ENCODE peak calls at places on chromosomes 4 and X, in ten cellular contexts. U is K562, Q is colonic mucosa, Z is HCT116, D is GM23248, S is IMR-90, B is astrocyte, N is mammary epithelial cell, G is mesendoderm, L is adipocyte. T is an unnamed sample.

GRCh38 chr4:65865489-65865888 is 195.2 kb upstream of the EPHA5 start:
- DNase-seq in Q (no peak), L (peak), D (peak), S (no peak), B (no peak), N (peak), G (peak), Z (no peak), U (no peak), T (no peak)

GRCh38 chr4:150384249-150384648 is 197.7 kb upstream of the MAB21L2 start:
- DNase-seq in N (no peak), U (no peak), L (no peak), Q (no peak), D (no peak), G (no peak), Z (no peak), S (no peak), B (no peak), T (no peak)

GRCh38 chr4:85994576-85994975 is 365.3 kb downstream of the MAPK10 start:
- DNase-seq in D (peak), N (no peak), S (no peak), U (no peak), Z (no peak), L (no peak), G (peak), Q (no peak), B (no peak), T (no peak)

GRCh38 chrX:137926090-137926489 is 360.2 kb downstream of the ZIC3 start:
- DNase-seq in G (peak), U (no peak), D (no peak), Q (no peak), B (no peak), L (no peak), N (no peak), Z (no peak), S (no peak), T (peak)

GRCh38 chrX:347351-348117 is 28.9 kb upstream of the GTPBP6 start:
- DNase-seq in L (no peak), Z (no peak), S (no peak), N (no peak), G (no peak), Q (no peak), B (no peak), D (no peak), U (no peak), T (no peak)

GRCh38 chr4:53100801-53101581 is 238.9 kb downstream of the RASL11B start:
- DNase-seq in G (peak), U (no peak), Q (no peak), Z (no peak), N (peak), S (peak), B (peak), L (peak), D (peak), T (no peak)

GRCh38 chr4:150889306-150889705 is 125.8 kb downstream of the LRBA start:
- DNase-seq in U (no peak), Z (no peak), G (no peak), N (no peak), L (no peak), D (no peak), Q (no peak), B (no peak), S (no peak), T (no peak)

GRCh38 chr4:1250921-1251772 is 2.2 kb upstream of the CTBP1 start:
- DNase-seq in Q (no peak), N (no peak), L (no peak), S (no peak), Z (no peak), U (no peak), B (no peak), G (no peak), D (no peak), T (no peak)

GRCh38 chr4:187235456-187236170 is 512.0 kb upstream of the FAT1 start:
- DNase-seq in N (no peak), Z (no peak), B (peak), Q (no peak), U (no peak), L (no peak), G (no peak), S (no peak), D (no peak), T (no peak)

GRCh38 chr4:156983366-156983765 is 11.8 kb upstream of the PDGFC start:
- DNase-seq in U (no peak), Q (no peak), D (peak), N (no peak), Z (no peak), G (no peak), S (peak), L (peak), B (peak), T (no peak)

GRCh38 chrX:50704360-50704759 is 109.6 kb downstream of the SHROOM4 start:
- DNase-seq in B (peak), N (no peak), L (no peak), G (no peak), Q (no peak), S (peak), D (peak), Z (no peak), U (no peak), T (no peak)

GRCh38 chr4:88791274-88791673 is 93.6 kb upstream of the NAP1L5 start:
- DNase-seq in G (peak), D (peak), Z (peak), U (no peak), B (peak), Q (no peak), L (peak), S (peak), N (peak), T (peak)

GRCh38 chrX:63350551-63350950 is 581 bp downstream of the SPIN4 start:
- DNase-seq in L (peak), D (peak), N (peak), B (peak), S (no peak), Z (no peak), G (peak), U (peak), Q (peak), T (peak)

GRCh38 chrX:33808636-33809035 is 323.5 kb downstream of the FAM47A start:
- DNase-seq in B (no peak), L (no peak), G (peak), D (no peak), Q (no peak), S (no peak), N (no peak), U (no peak), Z (no peak), T (no peak)

GRCh38 chr4:112284166-112284565 is 1.5 kb downstream of the TIFA start:
- DNase-seq in Z (no peak), L (peak), N (peak), U (peak), G (no peak), B (no peak), S (peak), D (peak), Q (no peak), T (peak)

GRCh38 chr4:111283066-111283677 is 660.3 kb upstream of the PITX2 start:
- DNase-seq in Z (peak), N (peak), D (peak), L (peak), U (peak), B (peak), Q (peak), S (peak), G (peak), T (peak)

GRCh38 chrX:151458824-151459223 is 61.8 kb downstream of the VMA21 start:
- DNase-seq in D (peak), S (peak), N (no peak), Z (no peak), Q (no peak), B (peak), L (no peak), G (peak), U (no peak), T (no peak)

GRCh38 chr4:140176735-140177134 is 22.8 kb upstream of the MAML3 start:
- DNase-seq in Q (no peak), D (peak), Z (no peak), L (no peak), N (peak), U (no peak), G (no peak), S (peak), B (peak), T (no peak)

GRCh38 chr4:16021804-16022560 is 59.0 kb upstream of the FGFBP2 start:
- DNase-seq in Z (no peak), L (no peak), B (no peak), D (no peak), G (no peak), N (no peak), S (no peak), Q (no peak), U (no peak), T (no peak)

GRCh38 chrX:149010899-149011224 is 494.2 kb downstream of the IDS start:
- DNase-seq in Z (no peak), D (no peak), G (no peak), U (no peak), N (no peak), L (no peak), S (no peak), Q (no peak), B (no peak), T (no peak)

GRCh38 chr4:36676139-36677050 is 395.0 kb downstream of the DTHD1 start:
- DNase-seq in Z (no peak), L (no peak), S (no peak), D (no peak), G (no peak), Q (no peak), N (no peak), U (no peak), B (no peak), T (no peak)

GRCh38 chrX:107579956-107580355 is 48.4 kb upstream of the PRPS1 start:
- DNase-seq in S (peak), U (no peak), N (peak), Q (no peak), G (no peak), D (peak), B (no peak), L (peak), Z (no peak), T (no peak)

GRCh38 chrX:53654378-53654777 is 32.1 kb downstream of the HUWE1 start:
- DNase-seq in L (peak), D (no peak), N (no peak), B (no peak), Z (no peak), G (no peak), Q (no peak), S (peak), U (no peak), T (no peak)

GRCh38 chr4:140943887-140944515 is 187.8 kb upstream of the TBC1D9 start:
- DNase-seq in S (peak), N (no peak), U (no peak), L (peak), G (no peak), D (peak), Z (no peak), B (peak), Q (no peak), T (no peak)

GRCh38 chrX:147846676-147847075 is 65.0 kb upstream of the FMR1 start:
- DNase-seq in Q (no peak), Z (no peak), S (no peak), B (no peak), U (no peak), G (no peak), L (no peak), N (no peak), D (no peak), T (no peak)

GRCh38 chr4:148845609-148846008 is 403.4 kb upstream of the NR3C2 start:
- DNase-seq in B (no peak), U (no peak), D (no peak), G (no peak), Q (no peak), S (no peak), Z (no peak), N (no peak), L (no peak), T (no peak)

GRCh38 chrX:29468911-29469494 is 746.4 kb upstream of the MAGEB2 start:
- DNase-seq in L (no peak), S (no peak), U (no peak), B (peak), Q (no peak), Z (no peak), G (no peak), N (no peak), D (peak), T (no peak)

GRCh38 chr4:57182132-57182874 is 72.1 kb upstream of the IGFBP7 start:
- DNase-seq in U (no peak), Q (no peak), L (no peak), S (no peak), Z (no peak), N (no peak), G (no peak), D (no peak), B (no peak), T (peak)

GRCh38 chrX:1582686-1583437 is 8.5 kb upstream of the AKAP17A start:
- DNase-seq in U (no peak), L (peak), Q (no peak), N (peak), S (no peak), D (peak), G (no peak), B (peak), Z (peak), T (peak)

GRCh38 chr4:72951147-72951546 is 118.4 kb downstream of the COX18 start:
- DNase-seq in L (no peak), Z (no peak), N (no peak), S (no peak), B (no peak), G (peak), Q (no peak), D (no peak), U (no peak), T (no peak)

GRCh38 chr4:124322234-124322831 is 390.2 kb downstream of the ANKRD50 start:
- DNase-seq in N (peak), D (peak), G (peak), Q (no peak), S (peak), Z (peak), B (peak), U (peak), L (peak), T (peak)

GRCh38 chr4:79083406-79084010 is 144.3 kb upstream of the PAQR3 start:
- DNase-seq in L (no peak), Q (no peak), N (no peak), G (no peak), B (no peak), D (no peak), U (no peak), Z (no peak), S (no peak), T (no peak)

GRCh38 chr4:145195167-145195952 is 15.0 kb upstream of the OTUD4 start:
- DNase-seq in N (peak), U (no peak), G (peak), B (no peak), D (no peak), Z (peak), L (no peak), Q (no peak), S (no peak), T (peak)

GRCh38 chr4:184344435-184344834 is 126.8 kb upstream of the ENPP6 start:
- DNase-seq in L (no peak), G (no peak), B (no peak), Q (no peak), D (no peak), N (no peak), Z (no peak), U (no peak), S (no peak), T (peak)

GRCh38 chr4:184344899-184345572 is 127.4 kb upstream of the ENPP6 start:
- DNase-seq in D (no peak), Z (no peak), Q (no peak), B (no peak), S (no peak), U (no peak), N (no peak), G (no peak), L (no peak), T (no peak)

GRCh38 chr4:184343400-184344177 is 125.9 kb upstream of the ENPP6 start:
- DNase-seq in D (peak), S (peak), Z (peak), N (peak), U (peak), G (peak), L (peak), Q (peak), B (peak), T (peak)

GRCh38 chr4:184347251-184348239 is 126.8 kb downstream of the IRF2 start:
- DNase-seq in Q (peak), L (no peak), S (peak), B (peak), N (peak), U (peak), D (no peak), Z (no peak), G (peak), T (peak)

DNA sequence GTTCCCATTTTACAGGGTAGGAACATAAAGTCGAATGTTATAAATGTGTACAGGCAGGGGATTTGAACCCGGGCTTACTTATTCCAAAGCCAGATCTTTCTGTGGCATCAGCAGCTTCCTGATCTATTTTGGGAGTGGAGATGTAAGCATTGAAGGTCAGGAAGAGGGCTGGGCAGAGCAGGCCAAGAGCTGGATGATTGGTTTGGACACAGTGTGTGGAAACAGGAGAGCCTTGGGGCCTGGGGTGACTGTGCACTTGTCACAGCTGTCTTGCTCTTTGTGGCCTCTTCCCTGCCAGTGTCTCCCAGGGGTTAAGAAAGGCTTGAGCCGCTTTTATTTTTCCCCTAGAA is 127.9 kb upstream of the ENPP6 start:
- DNase-seq in N (no peak), Q (peak), U (no peak), Z (no peak), B (no peak), D (no peak), L (no peak), S (peak), G (no peak), T (no peak)
- H3K9ac ChIP-seq in N (no peak), Q (peak), U (no peak), Z (no peak), B (no peak), D (no peak), L (peak), S (no peak), G (no peak), T (peak)

DNA sequence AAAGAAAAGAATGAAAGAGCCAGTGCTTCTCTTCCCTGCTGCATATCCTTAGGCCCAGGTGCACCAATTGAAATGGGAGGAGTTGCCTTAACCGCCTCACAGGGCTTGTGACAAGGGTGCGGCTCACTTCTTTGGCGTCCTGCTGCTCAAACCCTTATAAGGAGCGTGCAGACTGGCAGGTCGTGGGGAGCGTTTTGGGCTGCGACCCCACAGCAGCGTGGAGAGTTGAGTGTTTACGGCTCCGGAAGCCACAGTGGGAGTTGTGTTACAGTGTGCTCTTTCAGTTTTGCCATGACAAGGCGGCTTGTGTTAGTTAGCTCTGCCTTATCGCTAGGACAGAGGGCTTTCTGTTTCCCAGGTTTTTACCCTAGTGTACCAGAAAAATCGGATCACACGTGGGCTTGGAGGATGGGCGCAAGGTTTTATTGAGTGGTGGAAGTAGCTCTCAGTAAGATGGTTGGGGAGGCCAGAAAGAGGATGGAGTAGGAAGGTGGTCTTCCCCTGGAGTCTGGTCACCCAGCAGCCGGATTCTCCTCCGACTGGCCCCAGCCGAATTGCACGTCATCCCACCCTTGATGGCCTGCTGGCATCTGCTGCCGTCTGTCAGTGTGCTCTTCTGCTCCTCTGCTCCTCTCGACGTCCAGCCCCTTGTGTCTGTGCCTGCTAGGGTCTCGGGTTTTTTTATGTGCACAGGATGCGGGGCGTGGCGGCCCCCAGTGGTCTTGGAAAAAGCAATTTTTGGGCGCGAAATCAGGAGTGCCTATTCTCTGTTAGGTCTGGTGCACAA is 718.9 kb downstream of the ARAP2 start:
- DNase-seq in B (no peak), Z (no peak), G (peak), D (no peak), U (no peak), L (no peak), Q (no peak), N (no peak), S (no peak), T (no peak)
- H3K4me3 ChIP-seq in B (no peak), Z (no peak), G (no peak), D (no peak), U (no peak), L (no peak), Q (no peak), N (no peak), S (no peak), T (no peak)

DNA sequence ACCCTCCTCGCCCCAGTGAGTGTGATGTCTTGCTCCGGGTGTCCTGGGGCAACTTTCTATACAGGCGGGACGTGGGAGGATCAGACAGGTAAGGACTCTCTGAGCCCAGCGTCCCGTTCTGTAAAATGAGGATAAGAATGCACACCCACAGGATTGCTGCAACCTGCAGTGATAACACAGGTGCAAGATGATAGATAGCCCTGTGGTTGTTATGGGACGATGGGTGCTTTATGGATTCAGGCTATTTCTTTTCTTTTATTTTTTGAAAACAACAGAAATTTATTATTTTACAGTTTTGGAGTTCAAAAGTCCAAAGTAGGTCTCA is 28.6 kb downstream of the BEX3 start:
- DNase-seq in G (no peak), Z (no peak), L (no peak), Q (peak), B (no peak), U (peak), D (no peak), S (no peak), N (no peak), T (no peak)
- H3K9ac ChIP-seq in G (peak), Z (peak), L (peak), Q (peak), B (peak), U (no peak), D (peak), S (peak), N (peak), T (peak)

GRCh38 chr4:23635468-23635867 is 254.4 kb downstream of the PPARGC1A start:
- DNase-seq in S (no peak), U (no peak), Z (no peak), D (no peak), L (no peak), Q (no peak), B (no peak), N (no peak), G (no peak), T (no peak)

GRCh38 chr4:23629421-23629820 is 260.4 kb downstream of the PPARGC1A start:
- DNase-seq in N (no peak), Z (no peak), D (no peak), S (no peak), B (no peak), G (peak), U (no peak), L (no peak), Q (no peak), T (no peak)

GRCh38 chr4:23631255-23631950 is 258.4 kb downstream of the PPARGC1A start:
- DNase-seq in U (no peak), L (no peak), G (peak), N (no peak), Q (no peak), D (no peak), S (no peak), B (no peak), Z (no peak), T (no peak)

GRCh38 chr4:23630110-23630509 is 259.7 kb downstream of the PPARGC1A start:
- DNase-seq in Z (no peak), U (no peak), N (no peak), G (peak), L (no peak), S (no peak), D (no peak), Q (no peak), B (peak), T (no peak)
- H3K4me3 ChIP-seq in Z (no peak), U (no peak), N (no peak), G (no peak), L (no peak), S (no peak), D (no peak), Q (no peak), B (no peak), T (no peak)

T was measured in Karpas-422.